ENCODE peak calls at places on chromosomes 11 and 22, in four cellular contexts. W, U, B and O are unnamed samples.

GRCh38 chr22:38257650-38258246 is 15.1 kb downstream of the TMEM184B start:
- DNase-seq in W (no peak), U (no peak), B (no peak), O (no peak)

GRCh38 chr22:39298194-39298987 is 21.0 kb downstream of the RPL3 start:
- DNase-seq in W (no peak), U (no peak), B (no peak), O (no peak)

GRCh38 chr11:12050911-12051667 is 42.7 kb upstream of the DKK3 start:
- DNase-seq in W (no peak), U (no peak), B (no peak), O (no peak)

GRCh38 chr11:75777461-75778110 is 9.0 kb downstream of the DGAT2 start:
- DNase-seq in W (no peak), U (no peak), B (no peak), O (no peak)

GRCh38 chr11:69067200-69067599 is 18.5 kb downstream of the TPCN2 start:
- DNase-seq in W (no peak), U (no peak), B (no peak), O (no peak)

GRCh38 chr22:20979940-20980453 is 2.1 kb upstream of the LZTR1 start:
- DNase-seq in W (no peak), U (no peak), B (no peak), O (no peak)

GRCh38 chr11:109017489-109017888 is 352.6 kb downstream of the DDX10 start:
- DNase-seq in W (no peak), U (no peak), B (no peak), O (no peak)

GRCh38 chr11:35618497-35619029 is 303 bp downstream of the FJX1 start:
- DNase-seq in W (no peak), U (no peak), B (no peak), O (peak)

GRCh38 chr11:77089004-77089545 is 13.6 kb upstream of the OMP start:
- DNase-seq in W (no peak), U (no peak), B (no peak), O (no peak)

GRCh38 chr11:93861808-93862207 is 11.4 kb upstream of the VSTM5 start:
- DNase-seq in W (no peak), U (no peak), B (no peak), O (no peak)

GRCh38 chr11:1308745-1309497 is 511 bp downstream of the TOLLIP start:
- DNase-seq in W (no peak), U (no peak), B (no peak), O (peak)

GRCh38 chr11:71294846-71295600 is 42.6 kb upstream of the SHANK2 start:
- DNase-seq in W (no peak), U (peak), B (no peak), O (no peak)

GRCh38 chr11:15692739-15693138 is 578.0 kb downstream of the INSC start:
- DNase-seq in W (no peak), U (no peak), B (no peak), O (no peak)

GRCh38 chr22:34308101-34308500 is 387.8 kb upstream of the LARGE1 start:
- DNase-seq in W (no peak), U (no peak), B (no peak), O (no peak)

GRCh38 chr11:6505577-6506240 is 8.6 kb downstream of the DNHD1 start:
- DNase-seq in W (no peak), U (no peak), B (no peak), O (peak)

GRCh38 chr11:57179701-57180100 is 2.1 kb upstream of the LRRC55 start:
- DNase-seq in W (no peak), U (no peak), B (no peak), O (no peak)

GRCh38 chr11:112962854-112963367 is 1.7 kb downstream of the NCAM1 start:
- DNase-seq in W (no peak), U (peak), B (no peak), O (peak)

GRCh38 chr11:284081-285020 is 4.6 kb upstream of the PGGHG start:
- DNase-seq in W (no peak), U (no peak), B (no peak), O (no peak)

GRCh38 chr11:118606157-118606843 is 1.1 kb upstream of the PHLDB1 start:
- DNase-seq in W (no peak), U (peak), B (no peak), O (no peak)

GRCh38 chr11:34308821-34309585 is 48.8 kb downstream of the ABTB2 start:
- DNase-seq in W (no peak), U (no peak), B (peak), O (no peak)

GRCh38 chr11:125315088-125315740 is 150.7 kb downstream of the PKNOX2 start:
- DNase-seq in W (no peak), U (peak), B (no peak), O (no peak)